ENCODE peak calls at places on chromosomes 5 and 9, in six cellular contexts. L, V, P, I, H and A are unnamed samples.

GRCh38 chr5:32274548-32275420 is 38.0 kb downstream of the MTMR12 start:
- DNase-seq in I (peak; percentile 52), L (no peak), H (no peak), P (no peak), V (no peak), A (no peak)

GRCh38 chr5:116574682-116575634 is at the start of gene SEMA6A:
- DNase-seq in H (peak; percentile 81), P (peak; percentile 90), I (peak; percentile 91), L (peak; percentile 55), V (peak; percentile 76), A (peak; percentile 70)

GRCh38 chr9:27204578-27204977 is 92.4 kb downstream of the EQTN start:
- DNase-seq in P (no peak), I (no peak), L (no peak), V (no peak), H (no peak), A (no peak)

GRCh38 chr5:15304066-15304731 is 195.8 kb upstream of the FBXL7 start:
- DNase-seq in V (no peak), L (no peak), P (no peak), I (no peak), H (no peak), A (no peak)

GRCh38 chr9:137241490-137242328 is 622 bp downstream of the TUBB4B start:
- DNase-seq in P (peak; percentile 70), V (no peak), H (no peak), L (no peak), I (peak; percentile 64), A (peak; percentile 41)

GRCh38 chr5:181187500-181188213 is 17.3 kb downstream of the TRIM7 start:
- DNase-seq in L (no peak), V (peak; percentile 74), I (peak; percentile 67), H (no peak), P (peak; percentile 73), A (peak; percentile 75)

GRCh38 chr9:34335376-34335775 is 6.0 kb downstream of the NUDT2 start:
- DNase-seq in V (no peak), L (no peak), P (no peak), I (no peak), H (no peak), A (no peak)

GRCh38 chr9:74132986-74133385 is 364.1 kb upstream of the RORB start:
- DNase-seq in L (no peak), I (no peak), P (no peak), V (no peak), H (no peak), A (no peak)

GRCh38 chr5:130692766-130693165 is 472.3 kb downstream of the HINT1 start:
- DNase-seq in V (no peak), L (no peak), P (no peak), I (no peak), H (no peak), A (no peak)

GRCh38 chr5:121273818-121274433 is 577.8 kb upstream of the FTMT start:
- DNase-seq in I (no peak), H (no peak), L (peak; percentile 82), V (no peak), P (no peak), A (no peak)

GRCh38 chr5:147558826-147559225 is 49.0 kb upstream of the DPYSL3 start:
- DNase-seq in V (peak; percentile 63), P (no peak), I (peak; percentile 49), L (peak; percentile 25), H (no peak), A (peak; percentile 40)

GRCh38 chr5:104540448-104540847 is 977.9 kb upstream of the NUDT12 start:
- DNase-seq in H (no peak), I (no peak), L (no peak), P (no peak), V (no peak), A (no peak)

GRCh38 chr5:98416541-98416940 is 356.9 kb upstream of the RGMB start:
- DNase-seq in L (no peak), V (no peak), I (no peak), P (no peak), H (no peak), A (no peak)

GRCh38 chr5:94776167-94776566 is 157.7 kb downstream of the SLF1 start:
- DNase-seq in L (no peak), V (no peak), P (no peak), H (no peak), I (no peak), A (no peak)

GRCh38 chr5:126004636-126005035 is 418.6 kb upstream of the GRAMD2B start:
- DNase-seq in P (no peak), I (no peak), V (peak; percentile 34), H (no peak), L (no peak), A (no peak)

GRCh38 chr9:70601000-70601929 is 186.8 kb upstream of the KLF9 start:
- DNase-seq in I (peak; percentile 91), L (no peak), H (no peak), V (peak; percentile 92), P (peak; percentile 84), A (peak; percentile 100)

GRCh38 chr5:134554319-134555222 is 29.1 kb downstream of the JADE2 start:
- DNase-seq in V (peak; percentile 97), P (peak; percentile 64), I (peak; percentile 76), L (peak; percentile 85), H (peak; percentile 82), A (peak; percentile 50)

GRCh38 chr5:132105688-132106087 is 32.1 kb downstream of the CSF2 start:
- DNase-seq in H (no peak), V (no peak), P (no peak), L (no peak), I (no peak), A (no peak)

GRCh38 chr5:87074934-87075541 is 192.6 kb upstream of the RASA1 start:
- DNase-seq in I (no peak), V (no peak), L (no peak), P (no peak), H (peak; percentile 89), A (no peak)

GRCh38 chr5:163841-164240 is 27.5 kb upstream of the LRRC14B start:
- DNase-seq in L (no peak), V (no peak), H (no peak), P (no peak), I (no peak), A (no peak)

GRCh38 chr9:71692337-71692736 is 76.0 kb downstream of the CEMIP2 start:
- DNase-seq in I (peak; percentile 18), V (no peak), L (no peak), P (no peak), H (no peak), A (peak; percentile 54)

GRCh38 chr5:139765409-139766217 is 30.0 kb upstream of the PSD2 start:
- DNase-seq in L (peak; percentile 74), I (peak; percentile 82), H (no peak), V (peak; percentile 49), P (peak; percentile 77), A (peak; percentile 43)

GRCh38 chr9:112334319-112334828 is 955 bp upstream of the PTBP3 start:
- DNase-seq in V (peak; percentile 21), I (no peak), H (no peak), P (no peak), L (no peak), A (no peak)

GRCh38 chr5:150022681-150023080 is 22.1 kb downstream of the HMGXB3 start:
- DNase-seq in I (no peak), H (no peak), V (no peak), P (no peak), L (no peak), A (no peak)

GRCh38 chr5:150024241-150024984 is 23.9 kb downstream of the HMGXB3 start:
- DNase-seq in H (no peak), L (no peak), P (no peak), I (no peak), V (no peak), A (no peak)

GRCh38 chr5:150021491-150022162 is 21.1 kb downstream of the HMGXB3 start:
- DNase-seq in V (peak; percentile 67), I (no peak), H (no peak), L (no peak), P (no peak), A (peak; percentile 66)

GRCh38 chr5:150022163-150022540 is 21.6 kb downstream of the HMGXB3 start:
- DNase-seq in P (no peak), V (peak; percentile 21), L (no peak), H (no peak), I (peak; percentile 36), A (no peak)

DNA sequence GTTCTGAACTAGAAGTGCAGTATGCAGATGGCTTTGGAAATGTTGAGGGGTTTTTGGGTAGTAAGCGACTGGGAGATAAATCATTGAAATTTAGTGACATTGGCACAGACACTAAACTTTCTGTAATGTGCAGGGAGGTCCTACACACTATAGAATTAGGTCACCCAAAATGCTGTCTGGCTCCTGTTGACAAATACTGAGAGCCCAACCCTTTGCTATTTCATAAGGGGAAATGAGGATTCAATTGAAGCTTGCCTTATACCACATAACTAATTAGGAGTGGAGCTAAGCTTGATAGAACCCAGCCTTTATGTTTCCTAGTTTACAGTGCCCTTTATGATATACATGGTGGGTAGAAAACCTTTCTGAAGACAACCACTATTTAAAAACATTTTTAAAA is 22.6 kb downstream of the HMGXB3 start:
- DNase-seq in H (no peak), L (no peak), V (no peak), I (no peak), P (no peak), A (no peak)
- H3K4me3 ChIP-seq in H (no peak overlapping the region), L (no peak overlapping the region), V (no peak overlapping the region), I (no peak overlapping the region), P (no peak overlapping the region), A (no peak overlapping the region)

GRCh38 chr5:112373888-112374287 is 45.2 kb downstream of the EPB41L4A start:
- DNase-seq in L (no peak), V (no peak), P (no peak), H (no peak), I (no peak), A (no peak)

GRCh38 chr5:112371054-112371453 is 48.0 kb downstream of the EPB41L4A start:
- DNase-seq in V (no peak), L (no peak), P (no peak), H (no peak), I (no peak), A (no peak)

GRCh38 chr5:112374818-112375217 is 44.3 kb downstream of the EPB41L4A start:
- DNase-seq in V (no peak), H (no peak), I (no peak), L (no peak), P (no peak), A (no peak)

GRCh38 chr5:112374356-112374755 is 44.7 kb downstream of the EPB41L4A start:
- DNase-seq in P (no peak), H (no peak), L (no peak), V (no peak), I (no peak), A (no peak)

GRCh38 chr5:112372543-112372942 is 46.5 kb downstream of the EPB41L4A start:
- DNase-seq in I (no peak), P (no peak), H (no peak), L (no peak), V (no peak), A (no peak)
- TF ChIP-seq CTCF in I (no peak), P (no peak), H (no peak), L (no peak), V (no peak), A (no peak)

GRCh38 chr9:113511047-113511521 is 47.6 kb downstream of the RGS3 start:
- DNase-seq in V (no peak), I (peak; percentile 73), P (peak; percentile 87), L (no peak), H (no peak), A (no peak)
- TF ChIP-seq POLR2A in V (no peak), I (no peak), P (no peak), L (no peak), H (no peak), A (no peak)

DNA sequence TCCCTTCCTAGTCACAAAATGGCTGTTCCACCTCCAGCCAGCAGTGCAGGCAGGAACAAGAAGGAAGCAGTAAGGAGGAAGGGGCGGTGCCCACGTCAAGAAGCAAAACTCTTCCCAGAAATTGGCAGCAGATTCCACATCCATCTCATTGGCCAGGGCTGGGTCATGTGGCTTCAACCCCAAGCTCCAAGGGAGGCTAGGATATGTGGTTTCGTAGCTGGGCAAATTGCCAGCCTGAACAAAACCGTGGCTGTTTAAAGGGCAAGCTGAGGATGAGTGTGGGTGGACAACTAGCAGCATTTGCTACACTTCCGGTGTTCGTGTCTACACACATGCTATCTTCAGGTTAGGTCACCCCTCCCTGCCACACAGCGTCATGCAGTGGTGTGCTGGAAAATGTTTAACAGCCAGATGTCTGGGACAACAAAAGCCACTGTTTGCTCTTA is 92.1 kb upstream of the MAP1B start:
- DNase-seq in I (peak; percentile 48), V (no peak), L (peak; percentile 66), P (no peak), H (no peak), A (no peak)
- H3K4me3 ChIP-seq in I (no peak overlapping the region), V (no peak overlapping the region), L (no peak overlapping the region), P (no peak overlapping the region), H (no peak overlapping the region), A (no peak overlapping the region)